ENCODE peak calls at places on chromosome 1, in ten cellular contexts. J is heart left ventricle, E is nucleus accumbens, B is lower leg skin, L is NT2/D1, V is tibial nerve, T is T1000, U is SHP77 treated with DMSO at 0.1 percent for 48 hours, C is small intestine, R is HTR-8/SVneo. F is an unnamed sample.

GRCh38 chr1:160144921-160145320 is 6.5 kb upstream of the ATP1A4 start:
- DNase-seq in J (no peak), E (no peak), B (peak), L (peak), V (no peak), T (no peak), U (no peak), C (no peak), R (peak), F (no peak)

GRCh38 chr1:224329484-224329841 is 509 bp downstream of the NVL start:
- DNase-seq in J (no peak), E (no peak), B (no peak), L (no peak), V (no peak), T (no peak), U (no peak), C (no peak), R (no peak), F (no peak)

GRCh38 chr1:160432371-160432786 is 32.0 kb downstream of the VANGL2 start:
- DNase-seq in J (no peak), E (no peak), B (no peak), L (no peak), V (no peak), T (no peak), U (no peak), C (no peak), R (no peak), F (no peak)

GRCh38 chr1:222728746-222729145 is 8.3 kb upstream of the FAM177B start:
- DNase-seq in J (no peak), E (no peak), B (no peak), L (no peak), V (no peak), T (no peak), U (no peak), C (no peak), R (no peak), F (no peak)

GRCh38 chr1:41648844-41649243 is 164.4 kb upstream of the EDN2 start:
- DNase-seq in J (peak), E (no peak), B (peak), L (no peak), V (no peak), T (no peak), U (no peak), C (no peak), R (no peak), F (no peak)

GRCh38 chr1:9721606-9722377 is 70.3 kb downstream of the PIK3CD start:
- DNase-seq in J (no peak), E (no peak), B (no peak), L (no peak), V (no peak), T (no peak), U (no peak), C (no peak), R (peak), F (peak)

GRCh38 chr1:156814571-156815260 is 1.9 kb downstream of the SH2D2A start:
- DNase-seq in J (peak), E (no peak), B (no peak), L (no peak), V (no peak), T (no peak), U (no peak), C (no peak), R (no peak), F (no peak)

GRCh38 chr1:97905141-97905540 is 15.7 kb downstream of the DPYD start:
- DNase-seq in J (no peak), E (no peak), B (no peak), L (no peak), V (no peak), T (no peak), U (no peak), C (no peak), R (no peak), F (no peak)

GRCh38 chr1:5967351-5968160 is 24.7 kb downstream of the NPHP4 start:
- DNase-seq in J (peak), E (no peak), B (peak), L (no peak), V (no peak), T (no peak), U (no peak), C (no peak), R (no peak), F (no peak)

GRCh38 chr1:109850827-109851226 is 59.8 kb upstream of the CSF1 start:
- DNase-seq in J (no peak), E (no peak), B (no peak), L (no peak), V (no peak), T (no peak), U (no peak), C (no peak), R (no peak), F (no peak)

GRCh38 chr1:101140041-101140718 is 96.6 kb upstream of the S1PR1 start:
- DNase-seq in J (no peak), E (no peak), B (no peak), L (no peak), V (no peak), T (no peak), U (no peak), C (no peak), R (no peak), F (no peak)

GRCh38 chr1:17023573-17023972 is 11.8 kb upstream of the ATP13A2 start:
- DNase-seq in J (no peak), E (no peak), B (peak), L (no peak), V (no peak), T (no peak), U (no peak), C (no peak), R (no peak), F (no peak)

GRCh38 chr1:11795238-11795890 is 10.4 kb downstream of the MTHFR start:
- DNase-seq in J (no peak), E (no peak), B (no peak), L (no peak), V (no peak), T (no peak), U (no peak), C (no peak), R (no peak), F (no peak)

GRCh38 chr1:7549693-7550161 is 221.4 kb upstream of the VAMP3 start:
- DNase-seq in J (no peak), E (no peak), B (no peak), L (no peak), V (no peak), T (no peak), U (no peak), C (no peak), R (peak), F (no peak)

GRCh38 chr1:186183219-186183618 is 191.8 kb downstream of the TPR start:
- DNase-seq in J (no peak), E (no peak), B (peak), L (no peak), V (peak), T (peak), U (no peak), C (no peak), R (peak), F (no peak)

GRCh38 chr1:55286851-55287602 is 71.9 kb upstream of the USP24 start:
- DNase-seq in J (no peak), E (no peak), B (no peak), L (no peak), V (no peak), T (no peak), U (no peak), C (no peak), R (no peak), F (no peak)

GRCh38 chr1:161390559-161390858 is 22.8 kb upstream of the CFAP126 start:
- DNase-seq in J (no peak), E (no peak), B (no peak), L (no peak), V (no peak), T (no peak), U (peak), C (no peak), R (no peak), F (no peak)

GRCh38 chr1:201753492-201753891 is 75.5 kb upstream of the IPO9 start:
- DNase-seq in J (no peak), E (no peak), B (no peak), L (no peak), V (no peak), T (no peak), U (no peak), C (no peak), R (no peak), F (no peak)

GRCh38 chr1:85019989-85020388 is 23.1 kb upstream of the MCOLN2 start:
- DNase-seq in J (no peak), E (no peak), B (no peak), L (no peak), V (no peak), T (no peak), U (no peak), C (no peak), R (no peak), F (no peak)

GRCh38 chr1:115332813-115333608 is 5.0 kb downstream of the NGF start:
- DNase-seq in J (no peak), E (no peak), B (peak), L (no peak), V (peak), T (no peak), U (no peak), C (no peak), R (no peak), F (no peak)

GRCh38 chr1:228236744-228237143 is 28.9 kb downstream of the OBSCN start:
- DNase-seq in J (peak), E (no peak), B (peak), L (peak), V (no peak), T (no peak), U (no peak), C (peak), R (peak), F (peak)

GRCh38 chr1:154941332-154941995 is 4.9 kb upstream of the PMVK start:
- DNase-seq in J (peak), E (peak), B (no peak), L (peak), V (no peak), T (no peak), U (no peak), C (no peak), R (no peak), F (no peak)

GRCh38 chr1:113452921-113453770 is 62.8 kb downstream of the MAGI3 start:
- DNase-seq in J (no peak), E (no peak), B (no peak), L (peak), V (no peak), T (peak), U (peak), C (peak), R (peak), F (peak)

GRCh38 chr1:1437033-1437903 is 1.8 kb downstream of the VWA1 start:
- DNase-seq in J (no peak), E (no peak), B (no peak), L (no peak), V (no peak), T (no peak), U (no peak), C (no peak), R (no peak), F (no peak)

GRCh38 chr1:17866451-17867029 is 111.4 kb downstream of the ACTL8 start:
- DNase-seq in J (no peak), E (no peak), B (no peak), L (no peak), V (no peak), T (peak), U (no peak), C (no peak), R (peak), F (no peak)

GRCh38 chr1:5690291-5690690 is 301.9 kb downstream of the NPHP4 start:
- DNase-seq in J (no peak), E (no peak), B (no peak), L (no peak), V (no peak), T (no peak), U (no peak), C (no peak), R (no peak), F (no peak)

GRCh38 chr1:175742790-175743459 is 470 bp downstream of the TNR start:
- DNase-seq in J (no peak), E (peak), B (no peak), L (peak), V (no peak), T (no peak), U (no peak), C (peak), R (peak), F (no peak)

GRCh38 chr1:94658221-94658620 is 116.7 kb upstream of the F3 start:
- DNase-seq in J (peak), E (no peak), B (no peak), L (no peak), V (no peak), T (no peak), U (no peak), C (peak), R (no peak), F (no peak)

GRCh38 chr1:107692580-107693345 is 272.2 kb downstream of the VAV3 start:
- DNase-seq in J (no peak), E (no peak), B (no peak), L (no peak), V (no peak), T (no peak), U (no peak), C (no peak), R (no peak), F (no peak)

GRCh38 chr1:26915204-26915842 is 1.5 kb upstream of the NR0B2 start:
- DNase-seq in J (peak), E (no peak), B (no peak), L (no peak), V (no peak), T (no peak), U (no peak), C (peak), R (no peak), F (no peak)

GRCh38 chr1:242946206-242946605 is 308.9 kb downstream of the CEP170 start:
- DNase-seq in J (no peak), E (no peak), B (no peak), L (no peak), V (no peak), T (no peak), U (no peak), C (no peak), R (no peak), F (no peak)

GRCh38 chr1:164678289-164678688 is 119.3 kb downstream of the PBX1 start:
- DNase-seq in J (no peak), E (no peak), B (no peak), L (no peak), V (no peak), T (no peak), U (no peak), C (no peak), R (no peak), F (no peak)

GRCh38 chr1:23960291-23960718 is 677 bp downstream of the PNRC2 start:
- DNase-seq in J (no peak), E (no peak), B (no peak), L (no peak), V (no peak), T (no peak), U (no peak), C (no peak), R (no peak), F (no peak)